ENCODE peak calls at places on chromosomes 12 and 14, in nine cellular contexts. I is A549, M is ovary, V is suprapubic skin, H is sigmoid colon, R is transverse colon, S is esophagus muscularis mucosa, A is GM12878, Y is upper lobe of left lung. O is an unnamed sample.

GRCh38 chr12:121811434-121812319 is 7.9 kb downstream of the SETD1B start:
- DNase-seq in I (peak), M (peak), V (peak), H (peak), R (peak), S (no peak), A (no peak), Y (peak), O (peak)

GRCh38 chr14:90758959-90759358 is 57.3 kb downstream of the TTC7B start:
- DNase-seq in I (no peak), M (peak), V (peak), H (peak), R (peak), S (peak), A (no peak), Y (peak), O (peak)

GRCh38 chr12:109069307-109070231 is 17.2 kb downstream of the USP30 start:
- DNase-seq in I (no peak), M (no peak), V (no peak), H (no peak), R (peak), S (no peak), A (no peak), Y (no peak), O (no peak)

GRCh38 chr14:91796622-91797347 is 64.9 kb upstream of the CATSPERB start:
- DNase-seq in I (no peak), M (no peak), V (no peak), H (no peak), R (no peak), S (no peak), A (no peak), Y (no peak), O (no peak)

GRCh38 chr14:29465095-29465494 is 462.6 kb downstream of the PRKD1 start:
- DNase-seq in I (no peak), M (no peak), V (no peak), H (no peak), R (no peak), S (no peak), A (no peak), Y (no peak), O (no peak)

GRCh38 chr12:79006306-79006705 is 141.7 kb downstream of the SYT1 start:
- DNase-seq in I (no peak), M (no peak), V (no peak), H (no peak), R (no peak), S (no peak), A (no peak), Y (no peak), O (no peak)

GRCh38 chr12:120397827-120398563 is 29.0 kb upstream of the MSI1 start:
- DNase-seq in I (no peak), M (no peak), V (no peak), H (no peak), R (no peak), S (no peak), A (no peak), Y (no peak), O (peak)

GRCh38 chr12:45681469-45681868 is 48.0 kb upstream of the ARID2 start:
- DNase-seq in I (no peak), M (no peak), V (no peak), H (no peak), R (no peak), S (no peak), A (no peak), Y (no peak), O (no peak)

GRCh38 chr12:34625116-34625515 is 602.8 kb downstream of the ALG10 start:
- DNase-seq in I (no peak), M (no peak), V (no peak), H (no peak), R (no peak), S (no peak), A (no peak), Y (no peak), O (no peak)

GRCh38 chr12:64203775-64204174 is 18.3 kb downstream of the KICS2 start:
- DNase-seq in I (no peak), M (no peak), V (no peak), H (no peak), R (no peak), S (no peak), A (no peak), Y (no peak), O (no peak)
- TF ChIP-seq EP300 in I (no peak), M (no peak), V (no peak), H (no peak), R (no peak), S (no peak), A (no peak), Y (no peak), O (no peak)

DNA sequence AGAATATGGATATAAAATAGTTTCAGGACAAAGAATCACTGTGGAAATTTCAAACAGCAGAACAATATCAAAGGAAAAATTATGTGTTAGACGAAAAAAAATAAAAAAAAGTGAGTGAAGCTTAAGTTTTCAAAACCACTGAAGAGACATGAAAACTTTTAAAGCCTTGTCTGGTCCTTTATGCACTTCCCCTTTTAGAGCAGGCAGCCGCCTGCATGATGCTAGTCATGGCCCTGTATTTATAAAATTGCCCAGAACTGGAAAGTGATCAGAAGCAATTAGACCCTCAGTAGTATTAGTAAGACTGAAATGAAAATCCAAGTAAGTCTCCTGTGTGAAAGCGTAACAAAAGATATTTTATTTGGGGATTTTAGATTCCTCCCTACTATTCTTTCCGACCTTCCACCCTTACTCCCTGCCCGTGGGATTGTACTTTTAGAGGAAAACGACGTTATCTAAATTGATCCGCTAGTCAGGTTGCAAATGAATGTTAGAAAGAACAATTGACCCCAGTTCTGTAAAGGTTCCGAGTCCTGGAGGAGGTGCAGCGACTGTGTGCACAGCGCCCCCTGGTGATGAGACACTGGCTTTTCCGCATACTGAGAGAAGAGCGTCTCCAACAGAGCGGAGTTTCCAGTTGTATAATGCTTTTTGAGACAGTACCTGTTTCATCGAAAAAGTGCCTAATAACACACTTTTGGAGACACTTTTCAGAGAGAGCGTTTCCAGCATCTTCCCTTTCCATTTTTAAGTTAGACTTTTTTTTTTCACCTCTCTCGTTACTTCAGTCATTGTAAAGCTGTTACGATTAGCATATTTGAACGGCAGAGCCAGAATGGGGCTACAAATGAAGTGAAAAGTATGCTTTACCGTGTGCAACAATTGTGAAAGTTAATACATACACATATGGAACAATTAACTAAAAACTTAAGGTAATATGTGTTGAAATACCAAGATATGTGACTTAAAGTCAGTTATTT is 12.4 kb downstream of the MGST1 start:
- DNase-seq in I (peak), M (no peak), V (no peak), H (peak), R (peak), S (no peak), A (no peak), Y (peak), O (peak)
- TF ChIP-seq EP300 in I (no peak), M (no peak), V (no peak), H (no peak), R (no peak), S (no peak), A (no peak), Y (no peak), O (no peak)

DNA sequence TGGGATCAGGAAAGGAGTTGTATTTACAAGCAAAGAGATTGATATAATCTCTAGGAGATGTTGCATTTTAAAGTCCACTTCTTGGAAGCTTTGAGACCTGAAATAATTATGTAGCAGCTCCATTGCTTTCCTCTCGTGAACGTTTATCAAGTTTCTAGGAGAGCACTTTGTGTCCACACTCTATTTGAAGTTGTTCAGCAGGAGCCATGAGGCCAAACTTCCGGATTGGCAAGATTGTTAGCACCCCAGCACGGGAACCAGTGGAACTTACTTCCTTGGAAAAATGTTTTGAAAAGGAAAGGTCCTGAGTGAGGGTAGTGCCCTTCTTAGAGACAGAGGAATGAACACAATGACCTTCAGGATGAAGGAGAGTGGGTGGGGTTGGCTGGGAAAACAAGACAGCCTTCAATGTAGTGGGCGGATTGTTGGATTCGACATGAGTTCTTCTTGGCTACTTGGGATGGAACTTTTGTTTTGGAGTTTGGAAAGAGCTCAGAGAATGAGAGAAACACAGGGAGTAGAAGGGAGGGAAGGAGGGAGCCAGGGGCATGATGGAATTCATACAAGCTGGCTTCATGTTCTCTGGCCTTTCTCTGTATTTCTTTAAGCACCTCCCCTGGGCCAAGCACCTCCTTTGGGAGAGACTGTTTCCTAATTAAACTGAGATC is 23.8 kb upstream of the CISTR start:
- DNase-seq in I (no peak), M (peak), V (peak), H (peak), R (no peak), S (no peak), A (no peak), Y (peak), O (peak)
- TF ChIP-seq EP300 in I (no peak), M (no peak), V (no peak), H (no peak), R (no peak), S (no peak), A (no peak), Y (no peak), O (no peak)

GRCh38 chr12:93079976-93080375 is 150.9 kb upstream of the EEA1 start:
- DNase-seq in I (no peak), M (no peak), V (no peak), H (no peak), R (no peak), S (no peak), A (no peak), Y (no peak), O (no peak)

GRCh38 chr12:93081810-93082165 is 152.7 kb upstream of the EEA1 start:
- DNase-seq in I (no peak), M (no peak), V (no peak), H (no peak), R (no peak), S (no peak), A (no peak), Y (no peak), O (no peak)

GRCh38 chr12:93080452-93080851 is 151.4 kb upstream of the EEA1 start:
- DNase-seq in I (no peak), M (no peak), V (no peak), H (no peak), R (no peak), S (no peak), A (no peak), Y (no peak), O (no peak)

GRCh38 chr12:93079271-93079670 is 150.2 kb upstream of the EEA1 start:
- DNase-seq in I (no peak), M (no peak), V (no peak), H (no peak), R (no peak), S (no peak), A (no peak), Y (no peak), O (no peak)

GRCh38 chr12:93080994-93081809 is 152.1 kb upstream of the EEA1 start:
- DNase-seq in I (no peak), M (no peak), V (no peak), H (no peak), R (no peak), S (no peak), A (no peak), Y (no peak), O (no peak)
- TF ChIP-seq EP300 in I (no peak), M (no peak), V (no peak), H (no peak), R (no peak), S (no peak), A (no peak), Y (no peak), O (no peak)

DNA sequence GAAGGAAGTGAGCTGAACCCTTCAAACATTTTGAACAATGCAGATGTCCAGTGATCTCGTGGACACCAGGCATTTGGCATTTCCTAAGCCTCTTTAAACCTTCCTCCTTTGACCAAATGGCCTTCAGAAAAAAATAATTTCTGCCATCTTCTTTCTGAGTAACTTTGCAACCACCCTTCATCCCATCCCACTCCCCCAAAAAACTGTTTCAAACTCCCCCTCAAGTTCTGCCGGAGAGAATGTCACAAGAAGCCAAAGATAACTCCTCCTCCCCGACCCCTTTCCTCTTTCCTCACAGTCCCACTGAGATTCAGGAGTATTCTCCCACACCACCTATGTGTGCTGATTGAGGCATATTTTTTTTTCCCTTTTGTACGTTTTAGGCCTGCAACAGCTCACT is 1.7 kb downstream of the KSR2 start:
- DNase-seq in I (no peak), M (no peak), V (no peak), H (no peak), R (no peak), S (no peak), A (no peak), Y (no peak), O (no peak)
- TF ChIP-seq EP300 in I (no peak), M (no peak), V (no peak), H (no peak), R (no peak), S (no peak), A (no peak), Y (no peak), O (no peak)

O was measured in stomach.